ENCODE peak calls at places on chromosomes 5 and 9, in five cellular contexts. L is HCT116, D is neural crest cell, V is aorta, J is cerebellum. E is an unnamed sample.

GRCh38 chr5:173228639-173229380 is 6.2 kb downstream of the NKX2-5 start:
- DNase-seq in V (no peak), L (no peak), J (no peak), D (no peak), E (no peak)

GRCh38 chr5:169629847-169630548 is 7.1 kb upstream of the DOCK2 start:
- DNase-seq in J (no peak), V (no peak), L (no peak), D (no peak), E (peak)

GRCh38 chr9:81468084-81468595 is 221.2 kb downstream of the TLE1 start:
- DNase-seq in D (no peak), L (no peak), J (no peak), V (no peak), E (no peak)

GRCh38 chr5:55657443-55657842 is 54.7 kb downstream of the SLC38A9 start:
- DNase-seq in D (no peak), L (no peak), V (no peak), J (no peak), E (no peak)

GRCh38 chr5:147093138-147093537 is 141.7 kb upstream of the STK32A start:
- DNase-seq in V (no peak), J (no peak), D (no peak), L (no peak), E (no peak)

GRCh38 chr9:92432350-92432749 is 8.1 kb upstream of the OMD start:
- DNase-seq in D (no peak), L (no peak), V (no peak), J (no peak), E (no peak)

GRCh38 chr5:58462154-58462553 is 2.3 kb upstream of the PLK2 start:
- DNase-seq in J (no peak), V (no peak), D (no peak), L (peak), E (no peak)

GRCh38 chr5:71783891-71784290 is 64.8 kb downstream of the CARTPT start:
- DNase-seq in J (no peak), V (no peak), D (no peak), L (no peak), E (no peak)

GRCh38 chr5:73030995-73031394 is 75.2 kb downstream of the FCHO2 start:
- DNase-seq in L (peak), V (no peak), J (no peak), D (no peak), E (peak)

GRCh38 chr5:17802256-17802655 is 168.0 kb downstream of the TAF11L14 start:
- DNase-seq in V (no peak), D (peak), L (no peak), J (peak), E (no peak)

GRCh38 chr5:65255294-65255693 is 226.4 kb downstream of the ADAMTS6 start:
- DNase-seq in V (no peak), L (no peak), D (no peak), J (no peak), E (no peak)

GRCh38 chr9:4796988-4797956 is 4.5 kb downstream of the RCL1 start:
- DNase-seq in D (no peak), L (peak), V (no peak), J (peak), E (peak)

GRCh38 chr9:136720251-136720886 is 8.0 kb downstream of the DIPK1B start:
- DNase-seq in J (peak), L (no peak), D (peak), V (no peak), E (no peak)

GRCh38 chr5:110055301-110055700 is 365.6 kb downstream of the MAN2A1 start:
- DNase-seq in D (no peak), L (no peak), J (no peak), V (no peak), E (no peak)

GRCh38 chr9:115845648-115846312 is 307.8 kb upstream of the PAPPA start:
- DNase-seq in D (no peak), L (no peak), J (no peak), V (no peak), E (peak)

GRCh38 chr9:133995012-133995896 is 3.1 kb upstream of the VAV2 start:
- DNase-seq in D (no peak), L (peak), J (no peak), V (peak), E (peak)

GRCh38 chr5:149414405-149415244 is 35.5 kb upstream of the IL17B start:
- DNase-seq in D (no peak), J (no peak), V (peak), L (no peak), E (no peak)

GRCh38 chr9:123928471-123929176 is 1.3 kb downstream of the DENND1A start:
- DNase-seq in J (no peak), L (no peak), V (no peak), D (no peak), E (peak)

GRCh38 chr5:172407241-172407691 is 47.1 kb downstream of the SH3PXD2B start:
- DNase-seq in D (no peak), L (no peak), V (no peak), J (peak), E (no peak)

GRCh38 chr5:119315516-119315949 is 40.3 kb upstream of the TNFAIP8 start:
- DNase-seq in D (no peak), J (no peak), L (no peak), V (no peak), E (no peak)

GRCh38 chr5:102670224-102670836 is 84.8 kb upstream of the PAM start:
- DNase-seq in J (no peak), D (peak), V (no peak), L (peak), E (peak)

GRCh38 chr9:128027166-128027539 is 40.0 kb downstream of the NAIF1 start:
- DNase-seq in J (no peak), V (no peak), D (no peak), L (no peak), E (no peak)

GRCh38 chr5:172110260-172110815 is 77.7 kb downstream of the STK10 start:
- DNase-seq in J (no peak), L (no peak), V (no peak), D (no peak), E (no peak)

GRCh38 chr9:28134577-28134976 is 561.3 kb upstream of the C9orf72 start:
- DNase-seq in L (no peak), J (no peak), V (no peak), D (no peak), E (no peak)

GRCh38 chr5:180696116-180696515 is 43.7 kb downstream of the OR2Y1 start:
- DNase-seq in J (no peak), L (no peak), V (no peak), D (no peak), E (no peak)

GRCh38 chr9:89022902-89023301 is 31.6 kb downstream of the S1PR3 start:
- DNase-seq in L (no peak), D (no peak), V (no peak), J (no peak), E (no peak)

GRCh38 chr9:4324513-4324912 is 24.6 kb upstream of the GLIS3 start:
- DNase-seq in J (no peak), V (peak), L (no peak), D (no peak), E (no peak)

GRCh38 chr5:124996764-124997077 is 250.3 kb upstream of the ZNF608 start:
- DNase-seq in J (no peak), V (no peak), D (no peak), L (no peak), E (peak)

GRCh38 chr5:126808619-126809018 is 31.7 kb downstream of the LMNB1 start:
- DNase-seq in J (peak), D (no peak), V (no peak), L (no peak), E (peak)

GRCh38 chr5:154456540-154456939 is 10.7 kb downstream of the SAP30L start:
- DNase-seq in V (no peak), J (no peak), L (no peak), D (no peak), E (no peak)

GRCh38 chr5:1416856-1417469 is 28.3 kb downstream of the SLC6A3 start:
- DNase-seq in L (no peak), D (no peak), V (peak), J (no peak), E (no peak)

GRCh38 chr9:111067472-111067871 is 29.2 kb upstream of the LPAR1 start:
- DNase-seq in J (no peak), V (no peak), L (no peak), D (no peak), E (no peak)

GRCh38 chr5:1324719-1325190 is 20.1 kb downstream of the CLPTM1L start:
- DNase-seq in L (no peak), V (peak), D (no peak), J (no peak), E (no peak)

GRCh38 chr5:32753051-32753450 is 41.9 kb downstream of the NPR3 start:
- DNase-seq in V (no peak), J (no peak), L (no peak), D (no peak), E (peak)

GRCh38 chr9:95017661-95018060 is 291.2 kb downstream of the AOPEP start:
- DNase-seq in D (no peak), L (no peak), J (no peak), V (no peak), E (no peak)

GRCh38 chr9:132698989-132699388 is 28.7 kb downstream of the GTF3C4 start:
- DNase-seq in D (no peak), V (no peak), J (no peak), L (no peak), E (no peak)

GRCh38 chr9:12657998-12658397 is 35.2 kb upstream of the TYRP1 start:
- DNase-seq in D (no peak), L (no peak), J (no peak), V (no peak), E (no peak)

GRCh38 chr5:52725781-52726180 is 61.9 kb upstream of the ITGA1 start:
- DNase-seq in V (no peak), L (no peak), J (no peak), D (no peak), E (no peak)

GRCh38 chr5:113232667-113233066 is 202.1 kb downstream of the TSSK1B start:
- DNase-seq in L (no peak), J (peak), V (no peak), D (no peak), E (no peak)

E was measured in AG08396.